ENCODE peak calls at places on chromosomes 3 and 15, in five cellular contexts. Z is renal cortical epithelial cell, T is A172, V is NCI-H1092, S is NCI-H2081. I is an unnamed sample.

GRCh38 chr15:85030301-85031049 is 48.8 kb downstream of the PDE8A start:
- DNase-seq in Z (peak; percentile 91), T (peak; percentile 44), V (no peak), S (no peak), I (peak; percentile 68)

GRCh38 chr3:12796171-12797123 is at the start of gene CAND2:
- DNase-seq in Z (no peak), T (no peak), V (peak; percentile 23), S (peak; percentile 65), I (no peak)

GRCh38 chr3:45208587-45208986 is 17.5 kb downstream of the TMEM158 start:
- DNase-seq in Z (no peak), T (no peak), V (no peak), S (no peak), I (no peak)

GRCh38 chr3:49132437-49133225 is at the start of gene LAMB2:
- DNase-seq in Z (peak; percentile 74), T (peak; percentile 65), V (no peak), S (peak; percentile 41), I (peak; percentile 30)

GRCh38 chr15:74383695-74384565 is 16.5 kb upstream of the CYP11A1 start:
- DNase-seq in Z (peak; percentile 81), T (peak; percentile 46), V (no peak), S (no peak), I (peak; percentile 98)

GRCh38 chr3:141410861-141411771 is 42.8 kb downstream of the ZBTB38 start:
- DNase-seq in Z (no peak), T (peak; percentile 52), V (no peak), S (peak; percentile 53), I (no peak)

GRCh38 chr3:181564222-181564621 is 147.5 kb upstream of the SOX2 start:
- DNase-seq in Z (no peak), T (no peak), V (no peak), S (no peak), I (no peak)

GRCh38 chr3:61645148-61645547 is 83.8 kb downstream of the PTPRG start:
- DNase-seq in Z (peak; percentile 79), T (no peak), V (no peak), S (peak; percentile 48), I (no peak)

GRCh38 chr3:113287111-113287817 is 75.9 kb downstream of the BOC start:
- DNase-seq in Z (peak; percentile 82), T (peak; percentile 55), V (no peak), S (no peak), I (peak; percentile 73)

GRCh38 chr3:81086348-81086747 is 675.1 kb downstream of the GBE1 start:
- DNase-seq in Z (no peak), T (no peak), V (no peak), S (no peak), I (no peak)

GRCh38 chr3:58531956-58532355 is 5.0 kb downstream of the ACOX2 start:
- DNase-seq in Z (no peak), T (no peak), V (no peak), S (no peak), I (no peak)

GRCh38 chr3:196207159-196207832 is 3.9 kb downstream of the ZDHHC19 start:
- DNase-seq in Z (no peak), T (no peak), V (no peak), S (no peak), I (no peak)

GRCh38 chr15:51917493-51917892 is 54.1 kb downstream of the LEO1 start:
- DNase-seq in Z (peak; percentile 41), T (peak; percentile 53), V (no peak), S (peak; percentile 43), I (peak; percentile 38)

GRCh38 chr3:8992854-8993253 is 29.6 kb upstream of the RAD18 start:
- DNase-seq in Z (no peak), T (no peak), V (no peak), S (no peak), I (no peak)

GRCh38 chr3:45113625-45114050 is 32.5 kb downstream of the CDCP1 start:
- DNase-seq in Z (no peak), T (no peak), V (no peak), S (no peak), I (no peak)

GRCh38 chr15:56918907-56919707 is 663 bp downstream of the TCF12 start:
- DNase-seq in Z (peak; percentile 35), T (peak; percentile 34), V (peak; percentile 2), S (peak; percentile 50), I (peak; percentile 53)

GRCh38 chr15:48021336-48022086 is 99.3 kb upstream of the SLC24A5 start:
- DNase-seq in Z (peak; percentile 52), T (peak; percentile 52), V (peak; percentile 10), S (peak; percentile 90), I (peak; percentile 67)

GRCh38 chr3:131216801-131217200 is 164.8 kb upstream of the NUDT16 start:
- DNase-seq in Z (peak; percentile 93), T (peak; percentile 85), V (no peak), S (no peak), I (no peak)